ENCODE peak calls at places on chromosome 5, in nine cellular contexts. A, B, K, F, G, M, X, Y and J are unnamed samples.

GRCh38 chr5:52665544-52665943 is 122.2 kb upstream of the ITGA1 start:
- DNase-seq in M (no peak), G (peak; percentile 12), F (no peak), Y (no peak), B (no peak), K (no peak), X (no peak), A (no peak), J (peak; percentile 74)

GRCh38 chr5:140113180-140113698 is 670 bp upstream of the PURA start:
- DNase-seq in Y (peak; percentile 53), A (peak; percentile 41), X (no peak), K (no peak), M (peak; percentile 15), G (no peak), F (peak; percentile 24), B (no peak), J (no peak)

GRCh38 chr5:43301653-43302091 is 11.5 kb downstream of the HMGCS1 start:
- DNase-seq in A (no peak), X (no peak), F (no peak), M (no peak), K (no peak), G (no peak), B (no peak), Y (no peak), J (no peak)

GRCh38 chr5:151703780-151704179 is 17.1 kb upstream of the SPARC start:
- DNase-seq in K (no peak), F (no peak), G (no peak), X (no peak), A (no peak), B (no peak), Y (no peak), M (no peak), J (no peak)

GRCh38 chr5:72374844-72375243 is 54.7 kb downstream of the PTCD2 start:
- DNase-seq in B (no peak), A (no peak), F (no peak), X (no peak), G (no peak), M (no peak), Y (no peak), K (no peak), J (no peak)

GRCh38 chr5:151663617-151664322 is 22.9 kb downstream of the SPARC start:
- DNase-seq in M (peak; percentile 56), A (no peak), B (no peak), X (no peak), F (peak; percentile 12), K (no peak), G (peak; percentile 55), Y (peak; percentile 65), J (peak; percentile 41)

GRCh38 chr5:35089688-35090314 is 42.1 kb upstream of the AGXT2 start:
- DNase-seq in M (no peak), A (peak; percentile 50), F (peak; percentile 75), B (peak; percentile 63), G (peak; percentile 81), K (peak; percentile 40), X (peak; percentile 66), Y (no peak), J (peak; percentile 84)

GRCh38 chr5:132301341-132302274 is 7.4 kb downstream of the SLC22A4 start:
- DNase-seq in X (peak; percentile 46), Y (no peak), G (no peak), F (no peak), A (no peak), B (no peak), M (no peak), K (no peak), J (no peak)

GRCh38 chr5:149517461-149518122 is 33.6 kb downstream of the CSNK1A1 start:
- DNase-seq in M (no peak), F (no peak), K (peak; percentile 27), Y (no peak), X (no peak), B (no peak), G (peak; percentile 66), A (no peak), J (no peak)

GRCh38 chr5:142725231-142726187 is 39.6 kb upstream of the FGF1 start:
- DNase-seq in F (no peak), K (no peak), M (no peak), Y (no peak), B (no peak), G (peak; percentile 40), X (no peak), A (no peak), J (peak; percentile 22)

GRCh38 chr5:179306191-179307005 is 38.9 kb downstream of the ADAMTS2 start:
- DNase-seq in M (no peak), K (no peak), A (no peak), X (no peak), B (no peak), F (no peak), G (peak; percentile 56), Y (no peak), J (no peak)

GRCh38 chr5:179302499-179303185 is 42.6 kb downstream of the ADAMTS2 start:
- DNase-seq in Y (peak; percentile 66), G (no peak), F (no peak), K (no peak), M (no peak), A (no peak), B (no peak), X (no peak), J (no peak)

GRCh38 chr5:179303801-179304200 is 41.5 kb downstream of the ADAMTS2 start:
- DNase-seq in Y (peak; percentile 12), B (no peak), X (no peak), G (no peak), A (no peak), K (no peak), F (no peak), M (no peak), J (no peak)

GRCh38 chr5:179304871-179305270 is 40.4 kb downstream of the ADAMTS2 start:
- DNase-seq in F (no peak), X (no peak), B (no peak), M (no peak), A (no peak), G (no peak), Y (no peak), K (no peak), J (no peak)

DNA sequence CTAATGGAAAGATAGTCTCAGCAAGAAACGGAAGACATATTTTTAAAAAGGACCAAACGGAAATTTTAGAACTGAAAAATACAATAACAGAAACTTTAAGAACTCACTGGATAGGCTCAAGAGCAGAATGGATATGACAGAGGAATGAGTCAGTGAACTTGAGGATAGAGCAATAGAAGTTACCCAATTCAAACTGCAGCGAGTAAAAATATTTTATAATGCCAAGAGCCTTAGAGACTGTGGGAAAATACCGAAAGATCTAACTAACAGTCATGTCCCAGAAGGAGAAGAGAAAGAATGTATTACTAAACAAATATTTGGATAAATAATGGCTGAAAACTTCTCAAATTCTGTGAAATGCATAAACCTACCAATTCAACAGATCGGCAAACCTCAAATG is 40.8 kb downstream of the ADAMTS2 start:
- DNase-seq in F (no peak), G (peak; percentile 96), A (no peak), B (no peak), Y (no peak), M (no peak), K (peak; percentile 90), X (no peak), J (peak; percentile 96)
- H3K4me3 ChIP-seq in F (no peak overlapping the region), G (no peak overlapping the region), A (no peak overlapping the region), B (no peak overlapping the region), Y (no peak overlapping the region), M (no peak overlapping the region), K (no peak overlapping the region), X (no peak overlapping the region), J (no peak overlapping the region)

DNA sequence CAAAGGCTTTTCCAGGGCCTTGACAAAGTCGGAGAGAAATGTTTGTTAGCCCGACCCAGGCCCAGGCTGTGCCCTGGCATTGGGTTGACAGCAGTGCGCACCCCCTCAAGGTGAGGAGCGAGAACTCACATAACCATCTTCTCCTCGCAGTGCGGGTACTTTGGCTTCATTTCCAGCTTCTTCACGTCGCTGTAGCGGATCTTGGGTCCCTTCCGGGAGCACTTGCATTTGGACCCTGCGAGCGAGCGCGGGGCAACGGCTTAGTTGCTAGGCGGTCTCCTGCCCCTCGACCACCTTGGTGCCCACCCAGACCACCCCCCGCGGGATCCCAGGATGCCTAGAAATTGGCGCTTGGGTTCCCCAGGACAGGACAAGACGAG is 496 bp downstream of the CXCL14 start:
- DNase-seq in A (no peak), B (no peak), F (no peak), K (no peak), G (no peak), M (no peak), Y (no peak), X (no peak), J (no peak)
- H3K4me3 ChIP-seq in A (no peak overlapping the region), B (peak overlapping the region; percentile 41), F (no peak overlapping the region), K (peak overlapping the region; percentile 35), G (no peak overlapping the region), M (peak overlapping the region; percentile 47), Y (no peak overlapping the region), X (peak overlapping the region; percentile 20), J (no peak overlapping the region)

GRCh38 chr5:9544502-9545300 is 1.2 kb downstream of the SEMA5A start:
- DNase-seq in F (peak; percentile 89), B (peak; percentile 72), A (peak; percentile 84), X (peak; percentile 82), G (peak; percentile 83), K (no peak), Y (peak; percentile 85), M (peak; percentile 85), J (peak; percentile 89)
- H3K4me3 ChIP-seq in F (peak overlapping the region; percentile 81), B (peak overlapping the region; percentile 85), A (peak overlapping the region; percentile 44), X (peak overlapping the region; percentile 68), G (peak overlapping the region; percentile 90), K (peak overlapping the region; percentile 95), Y (peak overlapping the region; percentile 76), M (peak overlapping the region; percentile 86), J (peak overlapping the region; percentile 86)

GRCh38 chr5:133456933-133457402 is 155.4 kb downstream of the FSTL4 start:
- DNase-seq in G (no peak), Y (no peak), K (peak; percentile 32), M (no peak), A (no peak), X (no peak), F (no peak), B (no peak), J (peak; percentile 57)

GRCh38 chr5:133453825-133454224 is 158.5 kb downstream of the FSTL4 start:
- DNase-seq in B (no peak), A (no peak), X (no peak), F (no peak), G (no peak), Y (no peak), M (no peak), K (no peak), J (no peak)

GRCh38 chr5:133457439-133457838 is 154.9 kb downstream of the FSTL4 start:
- DNase-seq in F (no peak), B (no peak), A (no peak), M (no peak), G (no peak), Y (no peak), K (no peak), X (no peak), J (no peak)

GRCh38 chr5:133454442-133454841 is 157.9 kb downstream of the FSTL4 start:
- DNase-seq in A (no peak), G (no peak), B (no peak), Y (no peak), X (no peak), F (no peak), K (no peak), M (no peak), J (no peak)

GRCh38 chr5:133455681-133456080 is 156.7 kb downstream of the FSTL4 start:
- DNase-seq in B (no peak), G (no peak), K (no peak), X (no peak), Y (no peak), F (peak; percentile 13), M (no peak), A (no peak), J (no peak)
- H3K4me3 ChIP-seq in B (no peak overlapping the region), G (no peak overlapping the region), K (no peak overlapping the region), X (no peak overlapping the region), Y (no peak overlapping the region), F (no peak overlapping the region), M (no peak overlapping the region), A (no peak overlapping the region), J (no peak overlapping the region)